ENCODE peak calls at places on chromosomes 2 and 18, in five cellular contexts. B is A549, G is H54, Q is transverse colon, X is HCT116. Z is an unnamed sample.

GRCh38 chr2:165899311-165899710 is 54.3 kb downstream of the TTC21B start:
- DNase-seq in B (no peak), G (no peak), Q (no peak), X (no peak), Z (no peak)

GRCh38 chr2:139495851-139496250 is 715.7 kb upstream of the NXPH2 start:
- DNase-seq in B (no peak), G (no peak), Q (no peak), X (no peak), Z (no peak)

GRCh38 chr18:54883816-54884604 is 55.7 kb downstream of the RAB27B start:
- DNase-seq in B (no peak), G (no peak), Q (no peak), X (no peak), Z (no peak)

GRCh38 chr2:86249843-86250402 is 50.7 kb downstream of the MRPL35 start:
- DNase-seq in B (no peak), G (no peak), Q (peak; percentile 54), X (no peak), Z (no peak)

GRCh38 chr2:223797811-223798721 is 39.3 kb downstream of the AP1S3 start:
- DNase-seq in B (peak; percentile 14), G (no peak), Q (no peak), X (no peak), Z (no peak)

GRCh38 chr2:218186355-218186766 is 19.6 kb upstream of the CXCR1 start:
- DNase-seq in B (peak; percentile 65), G (peak; percentile 48), Q (peak; percentile 83), X (peak; percentile 75), Z (peak; percentile 68)

GRCh38 chr2:3288455-3289163 is 89.0 kb downstream of the EIPR1 start:
- DNase-seq in B (no peak), G (no peak), Q (no peak), X (no peak), Z (no peak)

GRCh38 chr18:13302611-13303267 is 84.2 kb downstream of the LDLRAD4 start:
- DNase-seq in B (no peak), G (no peak), Q (no peak), X (no peak), Z (no peak)

GRCh38 chr2:63047534-63048281 is 2.9 kb upstream of the OTX1 start:
- DNase-seq in B (no peak), G (no peak), Q (peak; percentile 7), X (no peak), Z (no peak)

GRCh38 chr2:11534746-11535484 is 1.1 kb downstream of the GREB1 start:
- DNase-seq in B (no peak), G (no peak), Q (no peak), X (no peak), Z (no peak)

GRCh38 chr2:207037813-207038212 is 98.5 kb downstream of the CPO start:
- DNase-seq in B (no peak), G (no peak), Q (no peak), X (no peak), Z (peak; percentile 34)

GRCh38 chr18:74945774-74946545 is 263.0 kb downstream of the PTGR3 start:
- DNase-seq in B (no peak), G (no peak), Q (no peak), X (no peak), Z (no peak)

GRCh38 chr18:379665-380356 is 112.0 kb upstream of the THOC1 start:
- DNase-seq in B (no peak), G (no peak), Q (no peak), X (no peak), Z (peak; percentile 68)

GRCh38 chr2:61439241-61440002 is 31.5 kb downstream of the USP34 start:
- DNase-seq in B (no peak), G (no peak), Q (no peak), X (no peak), Z (peak; percentile 44)

GRCh38 chr2:224882291-224883171 is 159.7 kb downstream of the DOCK10 start:
- DNase-seq in B (peak; percentile 31), G (no peak), Q (no peak), X (no peak), Z (no peak)

GRCh38 chr2:1495676-1496393 is 82.6 kb downstream of the TPO start:
- DNase-seq in B (no peak), G (no peak), Q (peak; percentile 23), X (no peak), Z (peak; percentile 35)

GRCh38 chr2:84776011-84776410 is 104.9 kb downstream of the TRABD2A start:
- DNase-seq in B (no peak), G (no peak), Q (no peak), X (no peak), Z (no peak)

GRCh38 chr2:235371018-235371417 is 122.8 kb upstream of the AGAP1 start:
- DNase-seq in B (no peak), G (no peak), Q (no peak), X (no peak), Z (no peak)

GRCh38 chr2:234960091-234961088 is 8.6 kb downstream of the SH3BP4 start:
- DNase-seq in B (no peak), G (no peak), Q (no peak), X (no peak), Z (no peak)

GRCh38 chr2:119383410-119384140 is 16.8 kb downstream of the DBI start:
- DNase-seq in B (no peak), G (no peak), Q (no peak), X (no peak), Z (no peak)

GRCh38 chr2:215149894-215150293 is 11.5 kb upstream of the ABCA12 start:
- DNase-seq in B (no peak), G (no peak), Q (no peak), X (no peak), Z (no peak)

GRCh38 chr2:216519154-216519762 is 20.6 kb downstream of the RPL37A start:
- DNase-seq in B (peak; percentile 52), G (peak; percentile 38), Q (peak; percentile 72), X (peak; percentile 67), Z (peak; percentile 90)

GRCh38 chr18:9926223-9926894 is 12.5 kb downstream of the VAPA start:
- DNase-seq in B (no peak), G (no peak), Q (no peak), X (no peak), Z (no peak)
- TF ChIP-seq POLR2A in B (no peak), G (no peak), Q (no peak), X (no peak), Z (no peak)

GRCh38 chr2:28624436-28624797 is 127.2 kb upstream of the PPP1CB start:
- DNase-seq in B (no peak), G (no peak), Q (no peak), X (no peak), Z (no peak)

GRCh38 chr2:28626891-28627421 is 124.7 kb upstream of the PPP1CB start:
- DNase-seq in B (no peak), G (no peak), Q (peak; percentile 34), X (no peak), Z (peak; percentile 47)

GRCh38 chr2:28623582-28624405 is 127.8 kb upstream of the PPP1CB start:
- DNase-seq in B (no peak), G (no peak), Q (peak; percentile 75), X (no peak), Z (no peak)

GRCh38 chr2:28626376-28626775 is 125.3 kb upstream of the PPP1CB start:
- DNase-seq in B (no peak), G (no peak), Q (no peak), X (no peak), Z (no peak)

DNA sequence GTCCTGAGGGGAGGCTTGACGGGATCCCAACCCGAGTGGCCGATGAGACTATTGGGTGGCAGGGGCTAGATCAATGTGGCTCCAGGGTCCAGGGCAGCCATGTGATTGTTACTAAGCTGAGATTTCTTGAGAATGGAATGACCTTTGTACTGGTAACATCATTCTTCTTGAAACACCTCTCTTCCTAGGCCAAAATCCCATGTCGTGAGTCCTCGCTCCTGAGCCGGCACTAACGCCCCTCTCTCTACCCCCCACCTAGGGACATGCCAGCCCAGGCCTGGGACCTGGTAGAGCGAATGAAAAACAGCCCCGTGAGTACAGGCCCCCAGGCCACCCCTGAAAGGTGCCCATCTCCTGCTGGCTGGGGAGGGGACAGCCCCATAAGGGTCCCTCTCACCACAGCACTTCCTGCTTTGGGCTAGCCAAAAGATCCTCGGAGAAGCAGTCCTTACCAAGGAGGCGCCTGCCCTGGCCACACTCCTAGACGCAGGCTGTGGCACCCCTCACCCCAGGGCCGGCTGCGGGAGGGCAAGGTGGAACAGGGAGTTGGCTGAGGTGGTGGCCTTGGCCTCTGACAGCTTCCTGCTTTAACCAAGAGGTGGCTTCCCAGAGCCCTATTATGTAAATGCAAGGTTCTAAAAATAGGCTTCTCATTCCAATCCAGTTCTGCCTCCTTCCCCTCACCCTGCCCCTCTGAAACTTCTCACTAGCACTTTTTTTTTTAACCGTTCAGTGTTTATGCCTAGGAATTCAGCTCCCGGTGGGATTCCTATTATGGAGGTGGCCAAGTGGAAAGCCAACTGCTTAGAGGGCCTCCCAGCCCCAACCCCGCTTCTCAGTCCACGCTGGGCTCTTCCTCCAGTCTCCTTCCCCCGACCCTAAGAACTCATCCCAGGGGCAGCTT is 126.6 kb upstream of the PPP1CB start:
- DNase-seq in B (no peak), G (no peak), Q (peak; percentile 81), X (no peak), Z (peak; percentile 59)
- TF ChIP-seq POLR2A in B (no peak), G (no peak), Q (peak; percentile 55), X (no peak), Z (no peak)

GRCh38 chr18:58788470-58788869 is 76.2 kb upstream of the ZNF532 start:
- DNase-seq in B (no peak), G (no peak), Q (no peak), X (no peak), Z (no peak)

GRCh38 chr18:58787750-58788149 is 76.9 kb upstream of the ZNF532 start:
- DNase-seq in B (no peak), G (no peak), Q (no peak), X (no peak), Z (no peak)

GRCh38 chr18:58789856-58790255 is 74.8 kb upstream of the ZNF532 start:
- DNase-seq in B (no peak), G (no peak), Q (no peak), X (no peak), Z (peak; percentile 69)

GRCh38 chr18:58792086-58792485 is 72.6 kb upstream of the ZNF532 start:
- DNase-seq in B (no peak), G (no peak), Q (peak; percentile 31), X (no peak), Z (no peak)

GRCh38 chr18:58788971-58789797 is 75.5 kb upstream of the ZNF532 start:
- DNase-seq in B (peak; percentile 77), G (no peak), Q (no peak), X (no peak), Z (peak; percentile 33)
- TF ChIP-seq POLR2A in B (no peak), G (no peak), Q (no peak), X (no peak), Z (no peak)

GRCh38 chr2:236571161-236571560 is 1.5 kb downstream of the ACKR3 start:
- DNase-seq in B (no peak), G (no peak), Q (no peak), X (no peak), Z (no peak)

GRCh38 chr2:236568922-236569592 is 568 bp upstream of the ACKR3 start:
- DNase-seq in B (no peak), G (no peak), Q (no peak), X (no peak), Z (no peak)

GRCh38 chr2:236570081-236570979 is 705 bp downstream of the ACKR3 start:
- DNase-seq in B (no peak), G (no peak), Q (no peak), X (no peak), Z (no peak)

GRCh38 chr2:236568068-236568921 is 1.3 kb upstream of the ACKR3 start:
- DNase-seq in B (no peak), G (no peak), Q (peak; percentile 39), X (no peak), Z (no peak)

DNA sequence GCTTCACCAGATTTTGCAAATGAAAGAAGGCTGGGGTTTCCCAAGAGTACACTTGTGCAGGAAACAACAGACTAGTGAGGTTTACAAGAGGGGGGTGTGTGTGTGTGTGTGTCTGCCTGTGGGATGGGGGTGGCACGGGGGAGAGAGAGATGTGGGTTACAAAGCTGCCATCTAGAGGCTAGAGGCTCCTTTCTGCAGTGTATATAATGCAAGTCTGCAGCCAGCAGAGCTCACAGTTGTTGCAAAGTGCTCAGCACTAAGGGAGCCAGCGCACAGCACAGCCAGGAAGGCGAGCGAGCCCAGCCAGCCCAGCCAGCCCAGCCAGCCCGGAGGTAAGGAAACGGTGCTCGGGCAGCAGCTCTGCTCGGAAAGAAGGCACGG is at the start of gene ACKR3:
- DNase-seq in B (peak; percentile 65), G (peak; percentile 63), Q (peak; percentile 66), X (peak; percentile 21), Z (peak; percentile 39)
- TF ChIP-seq POLR2A in B (peak; percentile 33), G (no peak), Q (peak; percentile 77), X (no peak), Z (no peak)

Z was measured in adrenal gland.